ENCODE peak calls at places on chromosomes 2 and 18, in five cellular contexts. U, I, M, J and E are unnamed samples.

GRCh38 chr18:22324191-22325131 is 93.3 kb downstream of the CTAGE1 start:
- DNase-seq in U (no peak), I (no peak), M (no peak), J (peak), E (no peak)

GRCh38 chr2:96145028-96145939 is at the start of gene DUSP2:
- DNase-seq in U (peak), I (no peak), M (peak), J (peak), E (peak)

GRCh38 chr2:161090401-161090800 is 69.8 kb upstream of the TANK start:
- DNase-seq in U (no peak), I (no peak), M (peak), J (no peak), E (no peak)

GRCh38 chr2:33020883-33021282 is 74.1 kb downstream of the LTBP1 start:
- DNase-seq in U (no peak), I (no peak), M (no peak), J (no peak), E (no peak)

GRCh38 chr2:191486584-191487320 is 191.2 kb upstream of the NABP1 start:
- DNase-seq in U (no peak), I (no peak), M (no peak), J (no peak), E (no peak)

GRCh38 chr2:224957540-224958465 is 84.5 kb downstream of the DOCK10 start:
- DNase-seq in U (no peak), I (no peak), M (peak), J (no peak), E (no peak)

GRCh38 chr2:780581-780980 is 103.4 kb upstream of the TMEM18 start:
- DNase-seq in U (no peak), I (no peak), M (no peak), J (no peak), E (no peak)

GRCh38 chr2:151953467-151953866 is 125.2 kb upstream of the ARL5A start:
- DNase-seq in U (no peak), I (no peak), M (no peak), J (no peak), E (no peak)

GRCh38 chr2:75608684-75609333 is 37.8 kb upstream of the MRPL19 start:
- DNase-seq in U (peak), I (peak), M (peak), J (peak), E (peak)

GRCh38 chr18:49476664-49477411 is 10.2 kb downstream of the C18orf32 start:
- DNase-seq in U (no peak), I (no peak), M (no peak), J (peak), E (peak)